ENCODE peak calls at places on chromosomes 2 and 18, in four cellular contexts. H is astrocyte, N is pancreas, Q is transverse colon. F is an unnamed sample. For H3K9me3 and H3K27me3, the result is how much of the 10 kb centered on the place peaks cover.

GRCh38 chr18:3183103-3183717 is 36.6 kb downstream of the MYOM1 start:
- DNase-seq in H (no peak), N (no peak), Q (no peak), F (no peak)

GRCh38 chr18:64972545-64972944 is 778.3 kb upstream of the CDH7 start:
- DNase-seq in H (no peak), N (no peak), Q (no peak), F (no peak)

GRCh38 chr2:138279871-138280270 is 221.7 kb upstream of the SPOPL start:
- DNase-seq in H (no peak), N (no peak), Q (no peak), F (no peak)

GRCh38 chr2:235394278-235394828 is 99.5 kb upstream of the AGAP1 start:
- DNase-seq in H (peak), N (no peak), Q (no peak), F (no peak)

GRCh38 chr2:219175928-219176817 is 552 bp downstream of the CNPPD1 start:
- DNase-seq in H (peak), N (peak), Q (peak), F (peak)

GRCh38 chr2:69588403-69588802 is 55.1 kb downstream of the AAK1 start:
- DNase-seq in H (no peak), N (no peak), Q (no peak), F (no peak)

GRCh38 chr2:19769513-19769912 is 132.3 kb downstream of the TTC32 start:
- DNase-seq in H (no peak), N (no peak), Q (no peak), F (no peak)

GRCh38 chr18:22900558-22901183 is 32.5 kb upstream of the RBBP8 start:
- DNase-seq in H (peak), N (peak), Q (no peak), F (no peak)

GRCh38 chr18:42268793-42269192 is 313.8 kb downstream of the PIK3C3 start:
- DNase-seq in H (peak), N (no peak), Q (no peak), F (no peak)

GRCh38 chr2:188984126-188984525 is 10.0 kb downstream of the COL3A1 start:
- DNase-seq in H (peak), N (no peak), Q (no peak), F (no peak)

GRCh38 chr18:34631567-34631966 is 78.5 kb upstream of the DTNA start:
- DNase-seq in H (no peak), N (no peak), Q (no peak), F (no peak)

GRCh38 chr2:205684871-205685313 is 2.6 kb downstream of the NRP2 start:
- DNase-seq in H (peak), N (no peak), Q (no peak), F (no peak)

GRCh38 chr18:32060026-32060425 is 31.6 kb upstream of the RNF138 start:
- DNase-seq in H (no peak), N (no peak), Q (no peak), F (no peak)

GRCh38 chr2:144571770-144572169 is 51.9 kb upstream of the ZEB2 start:
- DNase-seq in H (no peak), N (no peak), Q (no peak), F (no peak)

GRCh38 chr2:40098786-40099470 is 319.9 kb upstream of the THUMPD2 start:
- DNase-seq in H (peak), N (no peak), Q (no peak), F (no peak)

DNA sequence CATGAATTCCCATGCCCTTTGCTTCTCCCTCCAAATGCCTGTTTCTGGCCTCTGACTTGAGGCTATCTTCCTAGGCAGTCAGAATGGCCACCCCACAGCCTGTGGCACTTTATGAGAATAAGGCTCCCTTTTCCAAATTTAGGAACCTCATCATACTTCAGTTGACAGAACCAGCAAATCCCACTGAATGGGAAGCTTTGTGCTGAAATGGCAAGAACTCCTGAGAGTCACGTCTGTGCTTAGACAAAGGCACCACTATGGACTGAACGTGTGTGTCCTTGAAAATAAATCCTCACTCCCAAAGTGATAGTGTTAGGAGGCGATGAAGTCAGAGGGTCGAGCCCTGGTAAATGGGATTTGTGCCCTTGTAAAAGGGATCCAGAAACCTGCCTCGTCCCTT is 559.9 kb upstream of the SOX11 start:
- DNase-seq in H (no peak), N (no peak), Q (no peak), F (no peak)
- H3K9me3 ChIP-seq in H (under half), N (under half), Q (under half), F (under half)

GRCh38 chr18:79787527-79788095 is 10.1 kb upstream of the KCNG2 start:
- DNase-seq in H (no peak), N (no peak), Q (no peak), F (no peak)
- H3K27me3 ChIP-seq in H (under half), N (under half), Q (half or more), F (under half)

GRCh38 chr18:62991959-62992358 is 276.6 kb downstream of the PHLPP1 start:
- DNase-seq in H (no peak), N (no peak), Q (no peak), F (no peak)
- TF ChIP-seq CTCF in H (no peak), N (no peak), Q (no peak), F (no peak)

DNA sequence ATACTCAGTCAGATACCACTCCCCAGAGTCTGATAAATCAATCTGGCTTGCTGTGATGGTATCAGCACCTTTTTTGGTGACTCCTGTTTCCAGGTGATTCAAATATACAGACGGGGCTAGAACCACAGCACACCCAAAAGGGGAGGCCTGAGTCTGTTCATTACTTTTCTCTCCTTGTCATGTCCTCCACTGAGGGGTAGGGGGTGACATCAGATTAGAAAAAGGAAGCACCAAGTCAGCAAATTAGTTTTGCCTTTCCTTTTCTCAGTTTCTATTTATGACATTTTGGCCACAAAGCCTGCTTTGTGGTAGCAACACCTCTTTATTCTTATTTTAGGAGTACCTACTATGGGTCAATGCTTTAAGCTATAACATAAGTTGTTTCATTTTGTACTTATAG is 127.4 kb downstream of the CCDC102B start:
- DNase-seq in H (no peak), N (no peak), Q (no peak), F (no peak)
- H3K9me3 ChIP-seq in H (under half), N (under half), Q (under half), F (under half)

GRCh38 chr2:236612737-236613136 is 43.1 kb downstream of the ACKR3 start:
- DNase-seq in H (no peak), N (peak), Q (no peak), F (no peak)

GRCh38 chr2:236610991-236611821 is 41.6 kb downstream of the ACKR3 start:
- DNase-seq in H (peak), N (no peak), Q (no peak), F (no peak)

GRCh38 chr2:236614566-236614965 is 44.9 kb downstream of the ACKR3 start:
- DNase-seq in H (no peak), N (no peak), Q (no peak), F (no peak)

GRCh38 chr2:236616031-236616430 is 46.4 kb downstream of the ACKR3 start:
- DNase-seq in H (no peak), N (no peak), Q (no peak), F (no peak)

GRCh38 chr2:236613607-236614006 is 44.0 kb downstream of the ACKR3 start:
- DNase-seq in H (no peak), N (no peak), Q (no peak), F (no peak)
- H3K27me3 ChIP-seq in H (under half), N (under half), Q (under half), F (under half)